ENCODE peak calls at places on chromosomes 11 and 22, in five cellular contexts. One of them, this sample, is unnamed. For H3K27me3, the result is how much of the 10 kb centered on the place peaks cover.

GRCh38 chr22:16953206-16954059 is 54.6 kb downstream of the GAB4 start:
- DNase-seq in kidney epithelial cell: no peak
- DNase-seq in PC-9: no peak
- DNase-seq in astrocyte: no peak
- DNase-seq in fibroblast of lung: no peak
- DNase-seq in this sample: no peak

GRCh38 chr11:47233051-47233450 is 15.6 kb downstream of the ACP2 start:
- DNase-seq in kidney epithelial cell: no peak
- DNase-seq in fibroblast of lung: no peak
- DNase-seq in PC-9: no peak
- DNase-seq in astrocyte: no peak
- DNase-seq in this sample: no peak

GRCh38 chr22:46674367-46674781 is 54.2 kb downstream of the GRAMD4 start:
- DNase-seq in PC-9: no peak
- DNase-seq in fibroblast of lung: no peak
- DNase-seq in kidney epithelial cell: no peak
- DNase-seq in astrocyte: no peak
- DNase-seq in this sample: no peak

GRCh38 chr22:25410849-25411248 is 153.6 kb upstream of the GRK3 start:
- DNase-seq in astrocyte: no peak
- DNase-seq in kidney epithelial cell: no peak
- DNase-seq in fibroblast of lung: no peak
- DNase-seq in PC-9: no peak
- DNase-seq in this sample: no peak

GRCh38 chr11:2584812-2585565 is 114.8 kb downstream of the KCNQ1OT1 start:
- DNase-seq in astrocyte: no peak
- DNase-seq in kidney epithelial cell: no peak
- DNase-seq in fibroblast of lung: no peak
- DNase-seq in PC-9: no peak
- DNase-seq in this sample: no peak

GRCh38 chr22:44505796-44506354 is 7.8 kb upstream of the RTL6 start:
- DNase-seq in PC-9: no peak
- DNase-seq in kidney epithelial cell: no peak
- DNase-seq in astrocyte: no peak
- DNase-seq in fibroblast of lung: no peak
- DNase-seq in this sample: no peak

GRCh38 chr11:86740628-86741488 is 59.5 kb upstream of the PRSS23 start:
- DNase-seq in PC-9: peak
- DNase-seq in kidney epithelial cell: peak
- DNase-seq in fibroblast of lung: peak
- DNase-seq in astrocyte: peak
- DNase-seq in this sample: peak

GRCh38 chr11:73716153-73717056 is 44.5 kb downstream of the RAB6A start:
- DNase-seq in PC-9: no peak
- DNase-seq in kidney epithelial cell: no peak
- DNase-seq in fibroblast of lung: no peak
- DNase-seq in astrocyte: no peak
- DNase-seq in this sample: no peak

GRCh38 chr11:32173435-32173834 is 82.6 kb downstream of the RCN1 start:
- DNase-seq in PC-9: peak
- DNase-seq in kidney epithelial cell: peak
- DNase-seq in fibroblast of lung: peak
- DNase-seq in astrocyte: peak
- DNase-seq in this sample: no peak

GRCh38 chr22:22060200-22061084 is 77.9 kb upstream of the TOP3B start:
- DNase-seq in astrocyte: no peak
- DNase-seq in fibroblast of lung: peak
- DNase-seq in kidney epithelial cell: no peak
- DNase-seq in PC-9: peak
- DNase-seq in this sample: no peak

GRCh38 chr11:31246451-31247165 is 122.9 kb downstream of the DCDC1 start:
- DNase-seq in kidney epithelial cell: no peak
- DNase-seq in fibroblast of lung: peak
- DNase-seq in PC-9: no peak
- DNase-seq in astrocyte: peak
- DNase-seq in this sample: no peak

GRCh38 chr11:4443479-4443878 is 5.6 kb upstream of the OR52K2 start:
- DNase-seq in PC-9: no peak
- DNase-seq in kidney epithelial cell: no peak
- DNase-seq in astrocyte: no peak
- DNase-seq in fibroblast of lung: no peak
- DNase-seq in this sample: no peak

GRCh38 chr22:41688365-41689211 is at the start of gene SNU13:
- DNase-seq in fibroblast of lung: peak
- DNase-seq in astrocyte: peak
- DNase-seq in kidney epithelial cell: peak
- DNase-seq in PC-9: peak
- DNase-seq in this sample: no peak

GRCh38 chr11:68014966-68015447 is 4.9 kb downstream of the ALDH3B1 start:
- DNase-seq in fibroblast of lung: no peak
- DNase-seq in kidney epithelial cell: no peak
- DNase-seq in astrocyte: no peak
- DNase-seq in PC-9: no peak
- DNase-seq in this sample: no peak

GRCh38 chr11:59144096-59144495 is 1.4 kb downstream of the FAM111A start:
- DNase-seq in astrocyte: no peak
- DNase-seq in fibroblast of lung: no peak
- DNase-seq in PC-9: no peak
- DNase-seq in kidney epithelial cell: no peak
- DNase-seq in this sample: no peak

GRCh38 chr11:59141191-59141590 is 1.5 kb upstream of the FAM111A start:
- DNase-seq in astrocyte: no peak
- DNase-seq in fibroblast of lung: no peak
- DNase-seq in kidney epithelial cell: no peak
- DNase-seq in PC-9: no peak
- DNase-seq in this sample: no peak

GRCh38 chr11:59144579-59145345 is 2.1 kb downstream of the FAM111A start:
- DNase-seq in fibroblast of lung: peak
- DNase-seq in astrocyte: peak
- DNase-seq in PC-9: peak
- DNase-seq in kidney epithelial cell: peak
- DNase-seq in this sample: peak

GRCh38 chr11:59141673-59142460 is 789 bp upstream of the FAM111A start:
- DNase-seq in PC-9: no peak
- DNase-seq in fibroblast of lung: peak
- DNase-seq in kidney epithelial cell: no peak
- DNase-seq in astrocyte: peak
- DNase-seq in this sample: no peak

GRCh38 chr11:59142530-59143507 is at the start of gene FAM111A:
- DNase-seq in kidney epithelial cell: peak
- DNase-seq in fibroblast of lung: peak
- DNase-seq in astrocyte: peak
- DNase-seq in PC-9: peak
- DNase-seq in this sample: peak
- TF ChIP-seq CTCF in kidney epithelial cell: peak
- TF ChIP-seq CTCF in fibroblast of lung: peak
- TF ChIP-seq CTCF in astrocyte: no peak
- TF ChIP-seq CTCF in PC-9: no peak
- TF ChIP-seq CTCF in this sample: peak

DNA sequence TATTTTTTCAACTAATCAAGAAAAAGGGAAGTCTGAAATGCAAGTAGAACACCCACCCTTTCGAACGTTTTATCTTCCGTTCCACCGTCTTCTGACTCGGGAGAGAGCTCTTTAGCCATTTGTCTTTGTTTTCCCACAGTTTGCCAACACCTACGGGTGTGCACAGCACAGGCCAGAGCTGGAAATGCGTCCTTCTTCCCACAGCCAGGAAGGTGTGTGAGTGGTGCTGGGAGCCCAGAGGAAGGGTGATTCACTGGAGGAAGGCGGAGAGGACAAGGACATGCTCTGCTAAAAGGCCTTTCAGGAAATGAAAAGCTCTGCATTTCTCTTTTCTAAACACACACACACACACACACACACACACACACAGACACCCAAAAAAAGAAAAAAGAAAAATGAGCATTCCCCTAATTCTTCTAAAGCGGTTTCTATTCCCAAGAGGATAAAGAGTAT is 18.5 kb downstream of the ENDOD1 start:
- DNase-seq in astrocyte: peak
- DNase-seq in PC-9: peak
- DNase-seq in kidney epithelial cell: no peak
- DNase-seq in fibroblast of lung: peak
- DNase-seq in this sample: no peak
- H3K4me3 ChIP-seq in astrocyte: no peak
- H3K4me3 ChIP-seq in PC-9: peak
- H3K4me3 ChIP-seq in kidney epithelial cell: no peak
- H3K4me3 ChIP-seq in fibroblast of lung: no peak
- H3K4me3 ChIP-seq in this sample: no peak

GRCh38 chr11:120132645-120133185 is 5.2 kb downstream of the TRIM29 start:
- DNase-seq in astrocyte: no peak
- DNase-seq in kidney epithelial cell: no peak
- DNase-seq in fibroblast of lung: no peak
- DNase-seq in PC-9: no peak
- DNase-seq in this sample: no peak
- H3K27me3 ChIP-seq in astrocyte: under half
- H3K27me3 ChIP-seq in kidney epithelial cell: under half
- H3K27me3 ChIP-seq in fibroblast of lung: under half
- H3K27me3 ChIP-seq in PC-9: under half
- H3K27me3 ChIP-seq in this sample: under half

GRCh38 chr11:10490398-10491232 is 35.6 kb downstream of the AMPD3 start:
- DNase-seq in PC-9: peak
- DNase-seq in kidney epithelial cell: peak
- DNase-seq in astrocyte: peak
- DNase-seq in fibroblast of lung: peak
- DNase-seq in this sample: peak

GRCh38 chr11:10488121-10488580 is 33.1 kb downstream of the AMPD3 start:
- DNase-seq in astrocyte: no peak
- DNase-seq in PC-9: peak
- DNase-seq in fibroblast of lung: no peak
- DNase-seq in kidney epithelial cell: peak
- DNase-seq in this sample: no peak

GRCh38 chr11:10489444-10489785 is 34.4 kb downstream of the AMPD3 start:
- DNase-seq in astrocyte: no peak
- DNase-seq in fibroblast of lung: no peak
- DNase-seq in PC-9: no peak
- DNase-seq in kidney epithelial cell: no peak
- DNase-seq in this sample: no peak

GRCh38 chr11:10488581-10489443 is 33.7 kb downstream of the AMPD3 start:
- DNase-seq in kidney epithelial cell: no peak
- DNase-seq in fibroblast of lung: no peak
- DNase-seq in astrocyte: no peak
- DNase-seq in PC-9: peak
- DNase-seq in this sample: no peak

GRCh38 chr11:10490032-10490397 is 35.0 kb downstream of the AMPD3 start:
- DNase-seq in PC-9: no peak
- DNase-seq in astrocyte: no peak
- DNase-seq in kidney epithelial cell: no peak
- DNase-seq in fibroblast of lung: no peak
- DNase-seq in this sample: no peak
- TF ChIP-seq CTCF in PC-9: no peak
- TF ChIP-seq CTCF in astrocyte: no peak
- TF ChIP-seq CTCF in kidney epithelial cell: no peak
- TF ChIP-seq CTCF in fibroblast of lung: no peak
- TF ChIP-seq CTCF in this sample: no peak

DNA sequence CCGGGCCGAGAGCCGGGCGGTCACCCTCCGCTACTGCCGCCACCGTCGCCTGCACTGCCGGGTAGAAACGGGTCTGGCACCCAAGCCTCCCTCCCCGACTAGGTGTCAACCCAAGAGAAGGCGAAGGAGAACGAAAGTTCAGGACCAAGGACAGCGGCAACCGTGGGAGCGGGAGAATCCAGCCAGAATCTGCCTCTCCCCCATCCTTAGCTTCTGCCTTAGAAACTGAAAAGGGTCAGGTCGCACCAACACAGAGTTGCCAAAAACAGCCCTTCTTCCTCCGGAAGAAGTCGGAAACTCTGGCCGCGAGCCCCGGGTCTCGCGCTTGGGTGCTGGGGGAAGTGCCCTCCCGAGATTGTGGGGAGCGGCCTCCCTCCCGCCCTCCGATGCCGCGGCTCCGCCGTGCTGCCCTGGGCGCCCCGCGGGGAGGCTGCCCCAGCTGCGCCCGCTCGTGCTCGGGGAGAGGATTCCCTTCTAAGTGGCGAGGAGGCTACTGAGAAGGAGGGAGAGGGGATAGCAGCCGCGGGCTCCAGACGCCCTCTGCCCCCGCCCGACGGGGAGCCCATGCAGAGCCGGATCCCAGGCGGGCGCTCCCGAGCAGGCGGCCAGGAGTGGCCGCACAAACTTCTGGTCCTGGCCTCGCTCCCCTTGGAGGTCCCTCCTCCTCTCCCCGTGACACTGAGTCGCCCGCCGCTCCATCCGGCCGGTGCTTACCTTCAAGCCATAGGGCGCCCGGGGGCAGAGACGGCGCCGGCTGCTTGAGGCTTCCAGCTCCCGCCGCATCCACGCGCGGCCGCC is 637 bp downstream of the DRD2 start:
- DNase-seq in astrocyte: peak
- DNase-seq in PC-9: peak
- DNase-seq in fibroblast of lung: peak
- DNase-seq in kidney epithelial cell: peak
- DNase-seq in this sample: peak
- H3K4me3 ChIP-seq in astrocyte: peak
- H3K4me3 ChIP-seq in PC-9: no peak
- H3K4me3 ChIP-seq in fibroblast of lung: no peak
- H3K4me3 ChIP-seq in kidney epithelial cell: no peak
- H3K4me3 ChIP-seq in this sample: no peak

GRCh38 chr11:15841898-15842297 is 514.4 kb downstream of the SOX6 start:
- DNase-seq in PC-9: no peak
- DNase-seq in astrocyte: no peak
- DNase-seq in kidney epithelial cell: no peak
- DNase-seq in fibroblast of lung: no peak
- DNase-seq in this sample: no peak
- H3K27me3 ChIP-seq in PC-9: under half
- H3K27me3 ChIP-seq in astrocyte: under half
- H3K27me3 ChIP-seq in kidney epithelial cell: under half
- H3K27me3 ChIP-seq in fibroblast of lung: under half
- H3K27me3 ChIP-seq in this sample: under half

GRCh38 chr22:23789638-23790037 is 2.9 kb downstream of the SMARCB1 start:
- DNase-seq in kidney epithelial cell: no peak
- DNase-seq in PC-9: no peak
- DNase-seq in fibroblast of lung: no peak
- DNase-seq in astrocyte: no peak
- DNase-seq in this sample: no peak
- TF ChIP-seq CTCF in kidney epithelial cell: no peak
- TF ChIP-seq CTCF in PC-9: no peak
- TF ChIP-seq CTCF in fibroblast of lung: no peak
- TF ChIP-seq CTCF in astrocyte: no peak
- TF ChIP-seq CTCF in this sample: peak

GRCh38 chr11:121696947-121697346 is 244.2 kb upstream of the SORL1-AS1 start:
- DNase-seq in fibroblast of lung: no peak
- DNase-seq in PC-9: no peak
- DNase-seq in kidney epithelial cell: no peak
- DNase-seq in astrocyte: no peak
- DNase-seq in this sample: no peak
- H3K4me3 ChIP-seq in fibroblast of lung: no peak
- H3K4me3 ChIP-seq in PC-9: no peak
- H3K4me3 ChIP-seq in kidney epithelial cell: no peak
- H3K4me3 ChIP-seq in astrocyte: no peak
- H3K4me3 ChIP-seq in this sample: no peak

This sample was measured in BJ.